ENCODE peak calls at places on chromosomes 4 and X, in five cellular contexts. X, E, V, N and M are unnamed samples.

GRCh38 chrX:71652405-71652804 is 14.9 kb upstream of the LOC101059915 start:
- DNase-seq in X (peak), N (peak), E (no peak), V (peak), M (no peak)

GRCh38 chr4:142191901-142192300 is 555.5 kb downstream of the IL15 start:
- DNase-seq in X (no peak), V (no peak), E (no peak), N (no peak), M (no peak)

GRCh38 chr4:1910643-1911042 is 39.5 kb downstream of the NSD2 start:
- DNase-seq in N (peak), X (peak), E (peak), V (peak), M (no peak)

GRCh38 chr4:7105261-7105660 is 37.4 kb upstream of the GRPEL1 start:
- DNase-seq in V (no peak), X (no peak), E (no peak), N (no peak), M (no peak)

GRCh38 chrX:108036298-108036973 is 8.4 kb upstream of the VSIG1 start:
- DNase-seq in V (no peak), X (peak), E (peak), N (no peak), M (peak)

GRCh38 chr4:114791976-114792375 is 193.4 kb downstream of the UGT8 start:
- DNase-seq in X (no peak), V (no peak), E (no peak), N (no peak), M (no peak)

GRCh38 chrX:19775830-19776498 is 111.4 kb downstream of the SH3KBP1 start:
- DNase-seq in V (no peak), X (no peak), E (no peak), N (no peak), M (no peak)

GRCh38 chr4:164779811-164780216 is 25.9 kb downstream of the SMIM31 start:
- DNase-seq in N (peak), E (no peak), V (peak), X (peak), M (peak)

GRCh38 chr4:47519239-47519883 is 34.3 kb downstream of the ATP10D start:
- DNase-seq in N (no peak), E (no peak), X (no peak), V (no peak), M (no peak)

GRCh38 chr4:28966982-28967381 is 1753.2 kb upstream of the PCDH7 start:
- DNase-seq in V (no peak), X (peak), E (no peak), N (no peak), M (no peak)

GRCh38 chrX:69152398-69152797 is 12.9 kb downstream of the PJA1 start:
- DNase-seq in V (no peak), X (no peak), N (no peak), E (no peak), M (no peak)

GRCh38 chr4:1368421-1369090 is 21.5 kb downstream of the UVSSA start:
- DNase-seq in V (no peak), E (no peak), X (no peak), N (no peak), M (no peak)

GRCh38 chr4:174156239-174156826 is 127.1 kb downstream of the FBXO8 start:
- DNase-seq in N (no peak), V (peak), X (peak), E (no peak), M (no peak)